ENCODE peak calls at places on chromosomes 13 and 19, in five cellular contexts. One of them, this sample, is unnamed.
A peak's percentile ranks its signal among the peaks of the same experiment; 100 is the strongest.

GRCh38 chr19:8663920-8664670 is 33.7 kb downstream of the NFILZ start:
- DNase-seq in T-cell: peak; percentile 14
- DNase-seq in nephron progenitor cell: no peak
- DNase-seq in endothelial cell: no peak
- DNase-seq in osteocyte: no peak
- DNase-seq in this sample: no peak

GRCh38 chr13:92175330-92175729 is 776.9 kb downstream of the GPC5 start:
- DNase-seq in nephron progenitor cell: peak; percentile 16
- DNase-seq in osteocyte: no peak
- DNase-seq in T-cell: no peak
- DNase-seq in endothelial cell: peak; percentile 22
- DNase-seq in this sample: no peak

GRCh38 chr13:83798731-83799130 is 83.5 kb downstream of the SLITRK1 start:
- DNase-seq in T-cell: no peak
- DNase-seq in nephron progenitor cell: no peak
- DNase-seq in endothelial cell: no peak
- DNase-seq in osteocyte: no peak
- DNase-seq in this sample: no peak

GRCh38 chr19:32837531-32837930 is 32.0 kb downstream of the SLC7A9 start:
- DNase-seq in endothelial cell: no peak
- DNase-seq in T-cell: no peak
- DNase-seq in nephron progenitor cell: no peak
- DNase-seq in osteocyte: no peak
- DNase-seq in this sample: peak; percentile 32

GRCh38 chr13:27822873-27823311 is 30.6 kb downstream of the GSX1 start:
- DNase-seq in T-cell: no peak
- DNase-seq in osteocyte: no peak
- DNase-seq in endothelial cell: no peak
- DNase-seq in nephron progenitor cell: no peak
- DNase-seq in this sample: no peak

GRCh38 chr13:112522578-112522977 is 65.4 kb downstream of the TUBGCP3 start:
- DNase-seq in osteocyte: no peak
- DNase-seq in endothelial cell: no peak
- DNase-seq in nephron progenitor cell: no peak
- DNase-seq in T-cell: no peak
- DNase-seq in this sample: no peak

GRCh38 chr13:19794552-19795143 is 11.9 kb upstream of the PSPC1 start:
- DNase-seq in T-cell: no peak
- DNase-seq in osteocyte: no peak
- DNase-seq in nephron progenitor cell: no peak
- DNase-seq in endothelial cell: no peak
- DNase-seq in this sample: no peak

GRCh38 chr13:45700971-45701900 is 884 bp upstream of the CBY2 start:
- DNase-seq in nephron progenitor cell: no peak
- DNase-seq in T-cell: no peak
- DNase-seq in endothelial cell: no peak
- DNase-seq in osteocyte: no peak
- DNase-seq in this sample: no peak

GRCh38 chr19:10228925-10229324 is 2.2 kb downstream of the S1PR2 start:
- DNase-seq in endothelial cell: peak; percentile 47
- DNase-seq in nephron progenitor cell: peak; percentile 36
- DNase-seq in osteocyte: no peak
- DNase-seq in T-cell: peak; percentile 31
- DNase-seq in this sample: no peak

GRCh38 chr13:94968757-94969086 is 256.4 kb upstream of the SOX21 start:
- DNase-seq in osteocyte: no peak
- DNase-seq in endothelial cell: no peak
- DNase-seq in T-cell: no peak
- DNase-seq in nephron progenitor cell: no peak
- DNase-seq in this sample: no peak

GRCh38 chr13:96817336-96817941 is 176.8 kb downstream of the OXGR1 start:
- DNase-seq in nephron progenitor cell: no peak
- DNase-seq in T-cell: no peak
- DNase-seq in endothelial cell: peak; percentile 9
- DNase-seq in osteocyte: no peak
- DNase-seq in this sample: no peak

GRCh38 chr13:81957121-81957520 is 1616.2 kb upstream of the SPRY2 start:
- DNase-seq in osteocyte: no peak
- DNase-seq in T-cell: no peak
- DNase-seq in endothelial cell: no peak
- DNase-seq in nephron progenitor cell: no peak
- DNase-seq in this sample: no peak

GRCh38 chr13:43878897-43879322 is 630 bp downstream of the CCDC122 start:
- DNase-seq in endothelial cell: peak; percentile 61
- DNase-seq in T-cell: peak; percentile 2
- DNase-seq in nephron progenitor cell: no peak
- DNase-seq in osteocyte: peak; percentile 88
- DNase-seq in this sample: peak; percentile 73

GRCh38 chr13:45086484-45086883 is 33.8 kb upstream of the GTF2F2 start:
- DNase-seq in osteocyte: no peak
- DNase-seq in T-cell: no peak
- DNase-seq in endothelial cell: no peak
- DNase-seq in nephron progenitor cell: no peak
- DNase-seq in this sample: no peak

GRCh38 chr19:58274771-58275199 is 4.0 kb upstream of the ZNF8 start:
- DNase-seq in nephron progenitor cell: no peak
- DNase-seq in endothelial cell: no peak
- DNase-seq in osteocyte: no peak
- DNase-seq in T-cell: no peak
- DNase-seq in this sample: no peak

GRCh38 chr13:23848019-23848418 is 41.2 kb downstream of the MIPEP start:
- DNase-seq in osteocyte: no peak
- DNase-seq in T-cell: no peak
- DNase-seq in nephron progenitor cell: no peak
- DNase-seq in endothelial cell: no peak
- DNase-seq in this sample: no peak

GRCh38 chr19:19514881-19515763 is at the start of gene TSSK6:
- DNase-seq in osteocyte: no peak
- DNase-seq in endothelial cell: no peak
- DNase-seq in nephron progenitor cell: no peak
- DNase-seq in T-cell: no peak
- DNase-seq in this sample: no peak

GRCh38 chr19:3073159-3073563 is 10.9 kb upstream of the TLE5 start:
- DNase-seq in T-cell: no peak
- DNase-seq in osteocyte: no peak
- DNase-seq in nephron progenitor cell: no peak
- DNase-seq in endothelial cell: no peak
- DNase-seq in this sample: no peak

GRCh38 chr19:40358773-40359172 is 10.3 kb downstream of the PLD3 start:
- DNase-seq in endothelial cell: no peak
- DNase-seq in nephron progenitor cell: no peak
- DNase-seq in T-cell: no peak
- DNase-seq in osteocyte: no peak
- DNase-seq in this sample: no peak

GRCh38 chr13:93409816-93410215 is 183.2 kb downstream of the GPC6 start:
- DNase-seq in endothelial cell: no peak
- DNase-seq in T-cell: no peak
- DNase-seq in osteocyte: no peak
- DNase-seq in nephron progenitor cell: no peak
- DNase-seq in this sample: no peak

GRCh38 chr13:41302743-41303142 is 8.3 kb upstream of the NAA16 start:
- DNase-seq in endothelial cell: no peak
- DNase-seq in T-cell: no peak
- DNase-seq in nephron progenitor cell: no peak
- DNase-seq in osteocyte: no peak
- DNase-seq in this sample: no peak

GRCh38 chr13:33610471-33611015 is 207.4 kb upstream of the RFC3 start:
- DNase-seq in nephron progenitor cell: peak; percentile 8
- DNase-seq in endothelial cell: no peak
- DNase-seq in T-cell: peak; percentile 31
- DNase-seq in osteocyte: no peak
- DNase-seq in this sample: peak; percentile 81

GRCh38 chr13:64154514-64154913 is 2738.9 kb upstream of the PCDH20 start:
- DNase-seq in endothelial cell: no peak
- DNase-seq in nephron progenitor cell: no peak
- DNase-seq in osteocyte: no peak
- DNase-seq in T-cell: no peak
- DNase-seq in this sample: no peak

GRCh38 chr13:74770361-74770760 is 636.2 kb upstream of the KLF12 start:
- DNase-seq in nephron progenitor cell: no peak
- DNase-seq in endothelial cell: no peak
- DNase-seq in osteocyte: no peak
- DNase-seq in T-cell: no peak
- DNase-seq in this sample: no peak

GRCh38 chr13:41315466-41316047 is 4.5 kb downstream of the NAA16 start:
- DNase-seq in osteocyte: no peak
- DNase-seq in endothelial cell: no peak
- DNase-seq in T-cell: no peak
- DNase-seq in nephron progenitor cell: no peak
- DNase-seq in this sample: no peak

GRCh38 chr19:42175335-42175734 is 42.1 kb downstream of the DEDD2 start:
- DNase-seq in T-cell: no peak
- DNase-seq in osteocyte: no peak
- DNase-seq in endothelial cell: no peak
- DNase-seq in nephron progenitor cell: no peak
- DNase-seq in this sample: no peak